ENCODE peak calls at places on chromosomes 11 and 22, in seven cellular contexts. One of them, this sample, is unnamed.

GRCh38 chr11:121366970-121367369 is 74.4 kb downstream of the SC5D start:
- DNase-seq in retina: peak; percentile 37
- DNase-seq in HEK293T: peak; percentile 29
- DNase-seq in Right ventricle myocardium superior: no peak
- DNase-seq in A172: no peak
- DNase-seq in activated T-helper 1 cell treated with anti-CD3 and anti-CD28 coated beads, Interleukin-12 subunit alpha, Interleukin-12 subunit beta, Interleukin-2, Interleukin-4 antibody, amounts not matched to agents 30 ng/mL and 10 ng/mL and 1 ng/mL, durations not matched to agents 14 hours and 24 hours and 36 hours: no peak
- DNase-seq in aorta: no peak
- DNase-seq in this sample: no peak

GRCh38 chr22:32564170-32565001 is 89.8 kb downstream of the FBXO7 start:
- DNase-seq in retina: peak; percentile 21
- DNase-seq in HEK293T: no peak
- DNase-seq in Right ventricle myocardium superior: no peak
- DNase-seq in A172: peak; percentile 38
- DNase-seq in activated T-helper 1 cell treated with anti-CD3 and anti-CD28 coated beads, Interleukin-12 subunit alpha, Interleukin-12 subunit beta, Interleukin-2, Interleukin-4 antibody, amounts not matched to agents 30 ng/mL and 10 ng/mL and 1 ng/mL, durations not matched to agents 14 hours and 24 hours and 36 hours: no peak
- DNase-seq in aorta: no peak
- DNase-seq in this sample: no peak

GRCh38 chr11:44565746-44566558 is 489 bp downstream of the CD82 start:
- DNase-seq in retina: no peak
- DNase-seq in HEK293T: no peak
- DNase-seq in Right ventricle myocardium superior: no peak
- DNase-seq in A172: no peak
- DNase-seq in activated T-helper 1 cell treated with anti-CD3 and anti-CD28 coated beads, Interleukin-12 subunit alpha, Interleukin-12 subunit beta, Interleukin-2, Interleukin-4 antibody, amounts not matched to agents 30 ng/mL and 10 ng/mL and 1 ng/mL, durations not matched to agents 14 hours and 24 hours and 36 hours: no peak
- DNase-seq in aorta: no peak
- DNase-seq in this sample: no peak

GRCh38 chr11:9530020-9530628 is 43.3 kb upstream of the WEE1 start:
- DNase-seq in retina: no peak
- DNase-seq in HEK293T: no peak
- DNase-seq in Right ventricle myocardium superior: no peak
- DNase-seq in A172: no peak
- DNase-seq in activated T-helper 1 cell treated with anti-CD3 and anti-CD28 coated beads, Interleukin-12 subunit alpha, Interleukin-12 subunit beta, Interleukin-2, Interleukin-4 antibody, amounts not matched to agents 30 ng/mL and 10 ng/mL and 1 ng/mL, durations not matched to agents 14 hours and 24 hours and 36 hours: no peak
- DNase-seq in aorta: no peak
- DNase-seq in this sample: no peak

GRCh38 chr22:39994566-39995345 is at the start of gene FAM83F:
- DNase-seq in retina: no peak
- DNase-seq in HEK293T: no peak
- DNase-seq in Right ventricle myocardium superior: no peak
- DNase-seq in A172: no peak
- DNase-seq in activated T-helper 1 cell treated with anti-CD3 and anti-CD28 coated beads, Interleukin-12 subunit alpha, Interleukin-12 subunit beta, Interleukin-2, Interleukin-4 antibody, amounts not matched to agents 30 ng/mL and 10 ng/mL and 1 ng/mL, durations not matched to agents 14 hours and 24 hours and 36 hours: peak; percentile 21
- DNase-seq in aorta: no peak
- DNase-seq in this sample: no peak

GRCh38 chr11:35389897-35390462 is 29.4 kb downstream of the SLC1A2 start:
- DNase-seq in retina: no peak
- DNase-seq in HEK293T: no peak
- DNase-seq in Right ventricle myocardium superior: no peak
- DNase-seq in A172: no peak
- DNase-seq in activated T-helper 1 cell treated with anti-CD3 and anti-CD28 coated beads, Interleukin-12 subunit alpha, Interleukin-12 subunit beta, Interleukin-2, Interleukin-4 antibody, amounts not matched to agents 30 ng/mL and 10 ng/mL and 1 ng/mL, durations not matched to agents 14 hours and 24 hours and 36 hours: no peak
- DNase-seq in aorta: no peak
- DNase-seq in this sample: no peak

GRCh38 chr11:71183878-71184277 is 68.5 kb downstream of the SHANK2 start:
- DNase-seq in retina: no peak
- DNase-seq in HEK293T: no peak
- DNase-seq in Right ventricle myocardium superior: no peak
- DNase-seq in A172: no peak
- DNase-seq in activated T-helper 1 cell treated with anti-CD3 and anti-CD28 coated beads, Interleukin-12 subunit alpha, Interleukin-12 subunit beta, Interleukin-2, Interleukin-4 antibody, amounts not matched to agents 30 ng/mL and 10 ng/mL and 1 ng/mL, durations not matched to agents 14 hours and 24 hours and 36 hours: no peak
- DNase-seq in aorta: no peak
- DNase-seq in this sample: no peak

GRCh38 chr22:43391306-43391705 is 20.5 kb upstream of the MPPED1 start:
- DNase-seq in retina: no peak
- DNase-seq in HEK293T: no peak
- DNase-seq in Right ventricle myocardium superior: no peak
- DNase-seq in A172: no peak
- DNase-seq in activated T-helper 1 cell treated with anti-CD3 and anti-CD28 coated beads, Interleukin-12 subunit alpha, Interleukin-12 subunit beta, Interleukin-2, Interleukin-4 antibody, amounts not matched to agents 30 ng/mL and 10 ng/mL and 1 ng/mL, durations not matched to agents 14 hours and 24 hours and 36 hours: no peak
- DNase-seq in aorta: no peak
- DNase-seq in this sample: no peak

GRCh38 chr11:60634151-60634550 is 65.3 kb upstream of the MS4A8 start:
- DNase-seq in retina: no peak
- DNase-seq in HEK293T: peak; percentile 10
- DNase-seq in Right ventricle myocardium superior: no peak
- DNase-seq in A172: no peak
- DNase-seq in activated T-helper 1 cell treated with anti-CD3 and anti-CD28 coated beads, Interleukin-12 subunit alpha, Interleukin-12 subunit beta, Interleukin-2, Interleukin-4 antibody, amounts not matched to agents 30 ng/mL and 10 ng/mL and 1 ng/mL, durations not matched to agents 14 hours and 24 hours and 36 hours: no peak
- DNase-seq in aorta: no peak
- DNase-seq in this sample: no peak

GRCh38 chr11:926341-926916 is 759 bp downstream of the AP2A2 start:
- DNase-seq in retina: peak; percentile 72
- DNase-seq in HEK293T: peak; percentile 57
- DNase-seq in Right ventricle myocardium superior: no peak
- DNase-seq in A172: peak; percentile 69
- DNase-seq in activated T-helper 1 cell treated with anti-CD3 and anti-CD28 coated beads, Interleukin-12 subunit alpha, Interleukin-12 subunit beta, Interleukin-2, Interleukin-4 antibody, amounts not matched to agents 30 ng/mL and 10 ng/mL and 1 ng/mL, durations not matched to agents 14 hours and 24 hours and 36 hours: no peak
- DNase-seq in aorta: peak; percentile 65
- DNase-seq in this sample: peak; percentile 82

GRCh38 chr22:30238661-30239420 is 7.7 kb downstream of the LIF start:
- DNase-seq in retina: no peak
- DNase-seq in HEK293T: no peak
- DNase-seq in Right ventricle myocardium superior: peak; percentile 68
- DNase-seq in A172: peak; percentile 86
- DNase-seq in activated T-helper 1 cell treated with anti-CD3 and anti-CD28 coated beads, Interleukin-12 subunit alpha, Interleukin-12 subunit beta, Interleukin-2, Interleukin-4 antibody, amounts not matched to agents 30 ng/mL and 10 ng/mL and 1 ng/mL, durations not matched to agents 14 hours and 24 hours and 36 hours: no peak
- DNase-seq in aorta: no peak
- DNase-seq in this sample: peak; percentile 72

GRCh38 chr11:30487200-30487898 is 98.8 kb downstream of the MPPED2 start:
- DNase-seq in retina: no peak
- DNase-seq in HEK293T: no peak
- DNase-seq in Right ventricle myocardium superior: peak; percentile 42
- DNase-seq in A172: no peak
- DNase-seq in activated T-helper 1 cell treated with anti-CD3 and anti-CD28 coated beads, Interleukin-12 subunit alpha, Interleukin-12 subunit beta, Interleukin-2, Interleukin-4 antibody, amounts not matched to agents 30 ng/mL and 10 ng/mL and 1 ng/mL, durations not matched to agents 14 hours and 24 hours and 36 hours: no peak
- DNase-seq in aorta: peak; percentile 61
- DNase-seq in this sample: peak; percentile 26

GRCh38 chr11:61736310-61736709 is 16.1 kb upstream of the MYRF start:
- DNase-seq in retina: no peak
- DNase-seq in HEK293T: no peak
- DNase-seq in Right ventricle myocardium superior: no peak
- DNase-seq in A172: peak; percentile 18
- DNase-seq in activated T-helper 1 cell treated with anti-CD3 and anti-CD28 coated beads, Interleukin-12 subunit alpha, Interleukin-12 subunit beta, Interleukin-2, Interleukin-4 antibody, amounts not matched to agents 30 ng/mL and 10 ng/mL and 1 ng/mL, durations not matched to agents 14 hours and 24 hours and 36 hours: no peak
- DNase-seq in aorta: no peak
- DNase-seq in this sample: no peak

GRCh38 chr11:104130161-104130560 is 33.8 kb downstream of the PDGFD start:
- DNase-seq in retina: no peak
- DNase-seq in HEK293T: no peak
- DNase-seq in Right ventricle myocardium superior: no peak
- DNase-seq in A172: no peak
- DNase-seq in activated T-helper 1 cell treated with anti-CD3 and anti-CD28 coated beads, Interleukin-12 subunit alpha, Interleukin-12 subunit beta, Interleukin-2, Interleukin-4 antibody, amounts not matched to agents 30 ng/mL and 10 ng/mL and 1 ng/mL, durations not matched to agents 14 hours and 24 hours and 36 hours: no peak
- DNase-seq in aorta: no peak
- DNase-seq in this sample: no peak

GRCh38 chr11:27211370-27212127 is 151.5 kb downstream of the CCDC34 start:
- DNase-seq in retina: no peak
- DNase-seq in HEK293T: no peak
- DNase-seq in Right ventricle myocardium superior: peak; percentile 54
- DNase-seq in A172: no peak
- DNase-seq in activated T-helper 1 cell treated with anti-CD3 and anti-CD28 coated beads, Interleukin-12 subunit alpha, Interleukin-12 subunit beta, Interleukin-2, Interleukin-4 antibody, amounts not matched to agents 30 ng/mL and 10 ng/mL and 1 ng/mL, durations not matched to agents 14 hours and 24 hours and 36 hours: no peak
- DNase-seq in aorta: no peak
- DNase-seq in this sample: peak; percentile 71

GRCh38 chr22:37148031-37148651 is 1.6 kb downstream of the IL2RB start:
- DNase-seq in retina: no peak
- DNase-seq in HEK293T: no peak
- DNase-seq in Right ventricle myocardium superior: peak; percentile 21
- DNase-seq in A172: no peak
- DNase-seq in activated T-helper 1 cell treated with anti-CD3 and anti-CD28 coated beads, Interleukin-12 subunit alpha, Interleukin-12 subunit beta, Interleukin-2, Interleukin-4 antibody, amounts not matched to agents 30 ng/mL and 10 ng/mL and 1 ng/mL, durations not matched to agents 14 hours and 24 hours and 36 hours: no peak
- DNase-seq in aorta: no peak
- DNase-seq in this sample: no peak

GRCh38 chr11:124837491-124837856 is 27.8 kb upstream of the ROBO3 start:
- DNase-seq in retina: peak; percentile 76
- DNase-seq in HEK293T: peak; percentile 54
- DNase-seq in Right ventricle myocardium superior: no peak
- DNase-seq in A172: peak; percentile 51
- DNase-seq in activated T-helper 1 cell treated with anti-CD3 and anti-CD28 coated beads, Interleukin-12 subunit alpha, Interleukin-12 subunit beta, Interleukin-2, Interleukin-4 antibody, amounts not matched to agents 30 ng/mL and 10 ng/mL and 1 ng/mL, durations not matched to agents 14 hours and 24 hours and 36 hours: no peak
- DNase-seq in aorta: no peak
- DNase-seq in this sample: no peak

GRCh38 chr11:34926101-34926830 is 9.8 kb downstream of the PDHX start:
- DNase-seq in retina: peak; percentile 42
- DNase-seq in HEK293T: peak; percentile 13
- DNase-seq in Right ventricle myocardium superior: no peak
- DNase-seq in A172: peak; percentile 58
- DNase-seq in activated T-helper 1 cell treated with anti-CD3 and anti-CD28 coated beads, Interleukin-12 subunit alpha, Interleukin-12 subunit beta, Interleukin-2, Interleukin-4 antibody, amounts not matched to agents 30 ng/mL and 10 ng/mL and 1 ng/mL, durations not matched to agents 14 hours and 24 hours and 36 hours: no peak
- DNase-seq in aorta: no peak
- DNase-seq in this sample: no peak

GRCh38 chr11:114426280-114426679 is 13.0 kb upstream of the REXO2 start:
- DNase-seq in retina: no peak
- DNase-seq in HEK293T: no peak
- DNase-seq in Right ventricle myocardium superior: no peak
- DNase-seq in A172: no peak
- DNase-seq in activated T-helper 1 cell treated with anti-CD3 and anti-CD28 coated beads, Interleukin-12 subunit alpha, Interleukin-12 subunit beta, Interleukin-2, Interleukin-4 antibody, amounts not matched to agents 30 ng/mL and 10 ng/mL and 1 ng/mL, durations not matched to agents 14 hours and 24 hours and 36 hours: no peak
- DNase-seq in aorta: no peak
- DNase-seq in this sample: no peak

GRCh38 chr11:76723142-76723541 is 52.6 kb upstream of the LRRC32 start:
- DNase-seq in retina: no peak
- DNase-seq in HEK293T: no peak
- DNase-seq in Right ventricle myocardium superior: no peak
- DNase-seq in A172: no peak
- DNase-seq in activated T-helper 1 cell treated with anti-CD3 and anti-CD28 coated beads, Interleukin-12 subunit alpha, Interleukin-12 subunit beta, Interleukin-2, Interleukin-4 antibody, amounts not matched to agents 30 ng/mL and 10 ng/mL and 1 ng/mL, durations not matched to agents 14 hours and 24 hours and 36 hours: no peak
- DNase-seq in aorta: no peak
- DNase-seq in this sample: no peak

GRCh38 chr22:47154621-47155081 is 392.2 kb downstream of the TBC1D22A start:
- DNase-seq in retina: no peak
- DNase-seq in HEK293T: no peak
- DNase-seq in Right ventricle myocardium superior: peak; percentile 80
- DNase-seq in A172: peak; percentile 78
- DNase-seq in activated T-helper 1 cell treated with anti-CD3 and anti-CD28 coated beads, Interleukin-12 subunit alpha, Interleukin-12 subunit beta, Interleukin-2, Interleukin-4 antibody, amounts not matched to agents 30 ng/mL and 10 ng/mL and 1 ng/mL, durations not matched to agents 14 hours and 24 hours and 36 hours: no peak
- DNase-seq in aorta: peak; percentile 67
- DNase-seq in this sample: peak; percentile 87